ENCODE peak calls at places on chromosome 19, in eight cellular contexts. W is stimulated activated CD8-positive, alpha-beta memory T cell treated with anti-CD3 and anti-CD28 coated beads, Interleukin-4, amount 100 ng/mL, for 1 hour; P is activated CD4-positive, CD25-positive, alpha-beta regulatory T cell treated with anti-CD3 and anti-CD28 coated beads, Interleukin-2, amount 50 U/mL, for 16 hours; L is hepatic stellate cell; V is amygdala; X is fibroblast of lung; Q is activated naive CD4-positive, alpha-beta T cell treated with anti-CD3 and anti-CD28 coated beads, Interleukin-2, amount 50 U/mL, for 16 hours; Y is stimulated activated naive CD4-positive, alpha-beta T cell. U is an unnamed sample.
A peak's percentile ranks its signal among the peaks of the same experiment; 100 is the strongest.

GRCh38 chr19:7267792-7268736 is 26.1 kb downstream of the INSR start:
- DNase-seq in W (no peak), X (no peak), Y (no peak), V (no peak), L (no peak), Q (no peak), P (no peak), U (no peak)

GRCh38 chr19:40424637-40425449 is 949 bp downstream of the SERTAD1 start:
- DNase-seq in W (no peak), P (no peak), Q (no peak), Y (no peak), X (peak; percentile 23), L (peak; percentile 42), V (no peak), U (no peak)

GRCh38 chr19:10001899-10002298 is 8.4 kb downstream of the COL5A3 start:
- DNase-seq in V (no peak), L (peak; percentile 65), X (no peak), Y (no peak), P (no peak), W (no peak), Q (no peak), U (no peak)

GRCh38 chr19:58182577-58182988 is 278 bp upstream of the ZNF274 start:
- DNase-seq in L (no peak), Q (no peak), W (peak; percentile 70), X (no peak), V (no peak), P (peak; percentile 68), Y (no peak), U (no peak)

GRCh38 chr19:43781630-43782310 is 997 bp upstream of the KCNN4 start:
- DNase-seq in L (no peak), P (no peak), W (no peak), Q (no peak), V (no peak), X (no peak), Y (no peak), U (no peak)

GRCh38 chr19:18208098-18208951 is 4.5 kb upstream of the RAB3A start:
- DNase-seq in L (peak; percentile 93), Q (peak; percentile 63), P (peak; percentile 24), Y (peak; percentile 58), V (no peak), W (peak; percentile 25), X (peak; percentile 67), U (peak; percentile 20)

GRCh38 chr19:58001895-58002369 is 688 bp downstream of the ZNF606 start:
- DNase-seq in W (no peak), V (no peak), Y (peak; percentile 71), X (peak; percentile 38), P (no peak), L (peak; percentile 31), Q (no peak), U (no peak)

GRCh38 chr19:1361601-1362384 is 21.9 kb upstream of the NDUFS7 start:
- DNase-seq in Y (no peak), W (no peak), V (no peak), L (peak; percentile 73), X (peak; percentile 88), P (no peak), Q (no peak), U (no peak)

GRCh38 chr19:49808762-49809154 is 4.3 kb downstream of the FUZ start:
- DNase-seq in P (peak; percentile 66), X (peak; percentile 73), W (peak; percentile 74), L (peak; percentile 95), Q (peak; percentile 84), V (peak; percentile 72), Y (peak; percentile 87), U (peak; percentile 80)

GRCh38 chr19:40685016-40685526 is 5.4 kb downstream of the NUMBL start:
- DNase-seq in W (no peak), P (no peak), Y (no peak), X (no peak), V (no peak), Q (no peak), L (no peak), U (no peak)

GRCh38 chr19:917323-918151 is at the start of gene KISS1R:
- DNase-seq in V (no peak), W (no peak), L (peak; percentile 44), P (no peak), X (no peak), Q (peak; percentile 45), Y (peak; percentile 53), U (no peak)

GRCh38 chr19:19068659-19069509 is 5.1 kb downstream of the SLC25A42 start:
- DNase-seq in L (no peak), P (no peak), W (no peak), V (peak; percentile 11), Y (no peak), X (no peak), Q (no peak), U (no peak)

GRCh38 chr19:10747674-10748073 is 29.8 kb downstream of the DNM2 start:
- DNase-seq in W (no peak), X (no peak), V (no peak), P (no peak), L (no peak), Y (no peak), Q (no peak), U (no peak)

GRCh38 chr19:43957891-43958290 is 6.9 kb downstream of the ZNF221 start:
- DNase-seq in X (peak; percentile 68), W (no peak), Y (no peak), V (no peak), Q (no peak), P (no peak), L (no peak), U (no peak)

GRCh38 chr19:48833977-48834376 is 2.3 kb downstream of the HSD17B14 start:
- DNase-seq in Q (no peak), Y (no peak), W (no peak), V (no peak), X (no peak), P (no peak), L (no peak), U (no peak)

GRCh38 chr19:29878973-29879654 is 62.9 kb upstream of the URI1 start:
- DNase-seq in V (no peak), P (no peak), Y (no peak), X (peak; percentile 21), Q (no peak), L (peak; percentile 73), W (no peak), U (no peak)

GRCh38 chr19:49098795-49099194 is 13.5 kb downstream of the SNRNP70 start:
- DNase-seq in V (no peak), Y (no peak), X (no peak), P (no peak), W (no peak), Q (no peak), L (no peak), U (no peak)

GRCh38 chr19:17333611-17334413 is 843 bp downstream of the ANO8 start:
- DNase-seq in X (peak; percentile 85), Q (peak; percentile 80), Y (peak; percentile 63), W (peak; percentile 49), V (no peak), L (peak; percentile 89), P (peak; percentile 55), U (peak; percentile 65)

GRCh38 chr19:34313188-34313587 is 51.8 kb upstream of the GPI start:
- DNase-seq in P (no peak), W (no peak), Y (no peak), L (peak; percentile 54), Q (no peak), V (no peak), X (peak; percentile 87), U (no peak)

GRCh38 chr19:919157-920050 is 2.3 kb downstream of the KISS1R start:
- DNase-seq in V (no peak), W (no peak), P (no peak), Y (peak; percentile 65), X (no peak), Q (peak; percentile 52), L (no peak), U (peak; percentile 41)

GRCh38 chr19:33064778-33065550 is at the start of gene RHPN2:
- DNase-seq in P (peak; percentile 1), W (no peak), Q (peak; percentile 68), V (no peak), X (peak; percentile 66), L (peak; percentile 82), Y (peak; percentile 17), U (peak; percentile 6)

GRCh38 chr19:45615795-45616708 is 14.0 kb upstream of the GPR4 start:
- DNase-seq in V (no peak), L (peak; percentile 68), Y (peak; percentile 46), P (peak; percentile 35), Q (peak; percentile 72), X (peak; percentile 79), W (peak; percentile 39), U (peak; percentile 77)

GRCh38 chr19:8358948-8359347 is 5.0 kb upstream of the ANGPTL4 start:
- DNase-seq in L (no peak), P (no peak), Y (no peak), X (no peak), W (no peak), V (no peak), Q (no peak), U (no peak)

GRCh38 chr19:17302391-17303166 is 646 bp downstream of the ABHD8 start:
- DNase-seq in L (no peak), Q (no peak), X (no peak), Y (no peak), P (no peak), W (no peak), V (no peak), U (no peak)

GRCh38 chr19:4444765-4445741 is 12.5 kb downstream of the UBXN6 start:
- DNase-seq in P (no peak), X (no peak), V (no peak), W (no peak), Y (no peak), Q (no peak), L (no peak), U (no peak)

GRCh38 chr19:39470724-39471339 is 9.8 kb upstream of the TIMM50 start:
- DNase-seq in P (no peak), W (no peak), Y (no peak), L (no peak), V (no peak), Q (no peak), X (peak; percentile 16), U (no peak)

GRCh38 chr19:8261881-8262280 is 46.3 kb downstream of the CD320 start:
- DNase-seq in Y (no peak), P (no peak), X (no peak), Q (no peak), W (no peak), V (no peak), L (no peak), U (no peak)

GRCh38 chr19:31232871-31233270 is 116.4 kb downstream of the TSHZ3 start:
- DNase-seq in L (peak; percentile 56), X (peak; percentile 95), W (no peak), Y (no peak), V (no peak), P (no peak), Q (no peak), U (no peak)

GRCh38 chr19:2797280-2797679 is 12.0 kb downstream of the THOP1 start:
- DNase-seq in P (no peak), W (no peak), V (no peak), X (no peak), L (no peak), Q (no peak), Y (no peak), U (no peak)

GRCh38 chr19:33553530-33554310 is 32.1 kb upstream of the PEPD start:
- DNase-seq in Y (no peak), V (no peak), Q (no peak), L (no peak), W (no peak), X (no peak), P (no peak), U (no peak)

GRCh38 chr19:50187937-50188336 is 15.5 kb upstream of the MYH14 start:
- DNase-seq in L (no peak), Y (no peak), P (no peak), Q (no peak), W (no peak), X (no peak), V (no peak), U (no peak)

U was measured in central memory CD4-positive, alpha-beta T cell.